ENCODE peak calls at places on chromosomes 6 and 20, in seven cellular contexts. A, J, F, O, N, R and Y are unnamed samples.

GRCh38 chr20:62942456-62942855 is 4.5 kb downstream of the GID8 start:
- DNase-seq in J (no peak), R (no peak), O (no peak), F (no peak), N (no peak), A (no peak), Y (no peak)

GRCh38 chr6:116218172-116218633 is 35.7 kb downstream of the TSPYL4 start:
- DNase-seq in J (no peak), N (no peak), O (peak; percentile 40), A (no peak), R (no peak), F (no peak), Y (no peak)

GRCh38 chr6:162817196-162817595 is 89.4 kb downstream of the PACRG start:
- DNase-seq in R (no peak), A (no peak), O (no peak), F (no peak), N (no peak), J (no peak), Y (no peak)

GRCh38 chr6:105757512-105758200 is 328.5 kb upstream of the PRDM1 start:
- DNase-seq in O (no peak), F (no peak), N (no peak), J (no peak), A (no peak), R (peak; percentile 29), Y (no peak)

GRCh38 chr6:130674604-130675003 is 152.6 kb upstream of the SMLR1 start:
- DNase-seq in O (no peak), N (no peak), R (no peak), F (no peak), J (no peak), A (no peak), Y (no peak)

GRCh38 chr20:38126146-38126912 is 38.7 kb downstream of the TGM2 start:
- DNase-seq in A (no peak), O (no peak), R (no peak), J (peak; percentile 18), N (no peak), F (peak; percentile 31), Y (peak; percentile 73)

GRCh38 chr6:140059947-140060346 is 685.5 kb upstream of the CITED2 start:
- DNase-seq in R (no peak), A (no peak), N (no peak), J (no peak), O (no peak), F (no peak), Y (no peak)

GRCh38 chr6:7787137-7787575 is 61.3 kb downstream of the BMP6 start:
- DNase-seq in F (no peak), J (no peak), O (no peak), A (no peak), R (no peak), N (no peak), Y (peak; percentile 51)

GRCh38 chr6:47042238-47042843 is at the start of gene ADGRF1:
- DNase-seq in N (no peak), J (no peak), O (no peak), R (no peak), A (no peak), F (no peak), Y (no peak)

GRCh38 chr6:53916804-53917463 is 122.1 kb downstream of the LRRC1 start:
- DNase-seq in J (no peak), N (no peak), A (no peak), R (no peak), O (no peak), F (no peak), Y (no peak)

GRCh38 chr6:121480099-121480713 is 44.8 kb downstream of the GJA1 start:
- DNase-seq in A (peak; percentile 42), J (no peak), R (no peak), N (no peak), F (no peak), O (no peak), Y (no peak)

GRCh38 chr20:49671429-49671828 is 42.2 kb downstream of the B4GALT5 start:
- DNase-seq in R (no peak), A (no peak), J (no peak), N (no peak), F (no peak), O (no peak), Y (no peak)

GRCh38 chr20:44967207-44967807 is 995 bp downstream of the STK4 start:
- DNase-seq in R (peak; percentile 55), J (no peak), F (no peak), N (no peak), O (no peak), A (no peak), Y (no peak)

GRCh38 chr6:12718025-12718424 is 1.5 kb downstream of the PHACTR1 start:
- DNase-seq in F (no peak), J (no peak), O (peak; percentile 43), N (no peak), R (no peak), A (peak; percentile 3), Y (no peak)

GRCh38 chr20:37319120-37319717 is 26.7 kb upstream of the SRC start:
- DNase-seq in O (no peak), J (no peak), A (no peak), R (no peak), N (no peak), F (no peak), Y (no peak)

GRCh38 chr6:13508711-13509705 is 21.6 kb upstream of the GFOD1 start:
- DNase-seq in J (no peak), N (no peak), O (peak; percentile 30), A (no peak), R (no peak), F (no peak), Y (no peak)

GRCh38 chr6:150195996-150196417 is 53.2 kb downstream of the PPP1R14C start:
- DNase-seq in J (no peak), R (no peak), F (no peak), N (no peak), A (no peak), O (no peak), Y (no peak)

GRCh38 chr6:88920777-88921728 is 42.4 kb downstream of the RNGTT start:
- DNase-seq in O (no peak), J (no peak), F (no peak), A (no peak), R (no peak), N (no peak), Y (no peak)

GRCh38 chr20:15642676-15643075 is 930.6 kb downstream of the KIF16B start:
- DNase-seq in O (no peak), N (no peak), A (no peak), F (no peak), J (no peak), R (no peak), Y (no peak)

GRCh38 chr6:12769556-12770255 is 53.1 kb downstream of the PHACTR1 start:
- DNase-seq in A (no peak), J (no peak), F (peak; percentile 53), N (peak; percentile 42), O (no peak), R (no peak), Y (no peak)

GRCh38 chr6:137782166-137783039 is 84.7 kb upstream of the TNFAIP3 start:
- DNase-seq in N (no peak), A (no peak), F (no peak), R (no peak), J (no peak), O (no peak), Y (no peak)

GRCh38 chr20:47220161-47220582 is 136.3 kb downstream of the ZMYND8 start:
- DNase-seq in F (no peak), O (peak; percentile 65), N (peak; percentile 81), A (peak; percentile 49), J (no peak), R (peak; percentile 52), Y (no peak)

GRCh38 chr6:84065718-84066290 is 32.2 kb downstream of the MRAP2 start:
- DNase-seq in N (no peak), R (no peak), O (peak; percentile 34), A (no peak), F (no peak), J (no peak), Y (no peak)

GRCh38 chr6:146890172-146890571 is 291.4 kb downstream of the ADGB start:
- DNase-seq in A (no peak), O (no peak), R (no peak), N (no peak), F (no peak), J (no peak), Y (no peak)

GRCh38 chr6:91081452-91082067 is 494.7 kb upstream of the MAP3K7 start:
- DNase-seq in O (peak; percentile 88), J (no peak), R (no peak), F (no peak), N (no peak), A (peak; percentile 37), Y (no peak)

DNA sequence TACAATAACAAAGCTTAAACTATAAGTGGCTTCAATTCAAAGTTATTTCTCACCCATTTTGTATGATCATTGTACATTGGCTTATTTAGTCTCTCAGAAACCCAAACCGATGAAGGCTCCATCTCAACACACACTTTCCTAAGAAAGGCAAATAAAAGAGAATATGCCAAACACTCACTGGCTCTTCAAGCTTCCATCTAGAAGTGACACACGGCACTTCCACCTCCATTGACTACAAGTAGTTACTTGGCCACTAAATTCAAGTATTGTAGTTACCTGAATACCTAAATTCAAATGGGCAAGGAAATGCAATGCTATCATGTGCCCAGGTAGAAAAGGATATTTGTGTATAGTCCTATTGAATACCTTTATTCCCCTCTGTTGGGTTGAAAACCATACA is 170.6 kb downstream of the OGFRL1 start:
- DNase-seq in J (no peak), A (no peak), F (no peak), O (no peak), N (no peak), R (no peak), Y (no peak)
- TF ChIP-seq CTCF in J (no peak), A (no peak), F (no peak), O (no peak), N (no peak), R (no peak), Y (no peak)

GRCh38 chr6:11596640-11597237 is 59.2 kb downstream of the TMEM170B start:
- DNase-seq in F (no peak), O (no peak), J (no peak), A (no peak), N (no peak), R (no peak), Y (no peak)

GRCh38 chr6:11592289-11592906 is 54.8 kb downstream of the TMEM170B start:
- DNase-seq in F (no peak), N (no peak), R (no peak), O (no peak), J (no peak), A (no peak), Y (no peak)

GRCh38 chr6:11593096-11593495 is 55.5 kb downstream of the TMEM170B start:
- DNase-seq in O (no peak), F (no peak), N (no peak), R (no peak), J (no peak), A (no peak), Y (no peak)

GRCh38 chr6:11598687-11599086 is 61.1 kb downstream of the TMEM170B start:
- DNase-seq in F (no peak), R (no peak), J (no peak), N (no peak), O (no peak), A (peak; percentile 82), Y (no peak)

GRCh38 chr6:11595903-11596302 is 58.4 kb downstream of the TMEM170B start:
- DNase-seq in A (peak; percentile 41), J (no peak), N (no peak), F (no peak), O (peak; percentile 37), R (no peak), Y (no peak)
- TF ChIP-seq CTCF in A (no peak), J (no peak), N (peak; percentile 71), F (no peak), O (peak; percentile 32), R (peak; percentile 31), Y (no peak)

GRCh38 chr20:40719330-40719729 is 30.3 kb upstream of the MAFB start:
- DNase-seq in R (no peak), O (peak; percentile 18), N (no peak), J (no peak), F (no peak), A (no peak), Y (no peak)
- TF ChIP-seq CTCF in R (no peak), O (no peak), N (no peak), J (no peak), F (no peak), A (no peak), Y (no peak)

GRCh38 chr20:24448170-24448569 is 21.3 kb upstream of the SYNDIG1 start:
- DNase-seq in O (no peak), F (no peak), J (no peak), N (no peak), R (peak; percentile 42), A (no peak), Y (no peak)
- TF ChIP-seq CTCF in O (no peak), F (no peak), J (no peak), N (no peak), R (peak; percentile 39), A (no peak), Y (no peak)